ENCODE peak calls at places on chromosomes 12 and 14, in five cellular contexts. One of them, this sample, is unnamed.
A peak's percentile ranks its signal among the peaks of the same experiment; 100 is the strongest.

GRCh38 chr12:43847427-43847826 is 11.5 kb downstream of the TMEM117 start:
- DNase-seq in activated T-cell treated with anti-CD3 and anti-CD28 coated beads for 1 hour: no peak
- DNase-seq in trophoblast cell: peak; percentile 83
- DNase-seq in stimulated activated CD4-positive, alpha-beta T cell treated with anti-CD3 and anti-CD28 coated beads, Interleukin-4, amount 100 ng/mL, for 24 hours: no peak
- DNase-seq in fibroblast of lung: peak; percentile 27
- DNase-seq in this sample: no peak

GRCh38 chr12:130981156-130981789 is 27.6 kb downstream of the ADGRD1 start:
- DNase-seq in trophoblast cell: no peak
- DNase-seq in activated T-cell treated with anti-CD3 and anti-CD28 coated beads for 1 hour: no peak
- DNase-seq in stimulated activated CD4-positive, alpha-beta T cell treated with anti-CD3 and anti-CD28 coated beads, Interleukin-4, amount 100 ng/mL, for 24 hours: no peak
- DNase-seq in fibroblast of lung: peak; percentile 3
- DNase-seq in this sample: no peak

GRCh38 chr14:35742448-35742847 is 66.6 kb downstream of the RALGAPA1 start:
- DNase-seq in fibroblast of lung: no peak
- DNase-seq in trophoblast cell: no peak
- DNase-seq in activated T-cell treated with anti-CD3 and anti-CD28 coated beads for 1 hour: no peak
- DNase-seq in stimulated activated CD4-positive, alpha-beta T cell treated with anti-CD3 and anti-CD28 coated beads, Interleukin-4, amount 100 ng/mL, for 24 hours: no peak
- DNase-seq in this sample: no peak

GRCh38 chr12:93319523-93320045 is 58.1 kb upstream of the NUDT4 start:
- DNase-seq in trophoblast cell: no peak
- DNase-seq in stimulated activated CD4-positive, alpha-beta T cell treated with anti-CD3 and anti-CD28 coated beads, Interleukin-4, amount 100 ng/mL, for 24 hours: no peak
- DNase-seq in activated T-cell treated with anti-CD3 and anti-CD28 coated beads for 1 hour: no peak
- DNase-seq in fibroblast of lung: peak; percentile 74
- DNase-seq in this sample: no peak

GRCh38 chr14:88269816-88270416 is 53.2 kb downstream of the KCNK10 start:
- DNase-seq in fibroblast of lung: no peak
- DNase-seq in trophoblast cell: no peak
- DNase-seq in activated T-cell treated with anti-CD3 and anti-CD28 coated beads for 1 hour: no peak
- DNase-seq in stimulated activated CD4-positive, alpha-beta T cell treated with anti-CD3 and anti-CD28 coated beads, Interleukin-4, amount 100 ng/mL, for 24 hours: no peak
- DNase-seq in this sample: no peak

GRCh38 chr12:125163148-125163547 is 97.9 kb downstream of the AACS start:
- DNase-seq in stimulated activated CD4-positive, alpha-beta T cell treated with anti-CD3 and anti-CD28 coated beads, Interleukin-4, amount 100 ng/mL, for 24 hours: no peak
- DNase-seq in fibroblast of lung: no peak
- DNase-seq in trophoblast cell: no peak
- DNase-seq in activated T-cell treated with anti-CD3 and anti-CD28 coated beads for 1 hour: no peak
- DNase-seq in this sample: no peak

GRCh38 chr12:65570451-65571130 is 253.7 kb upstream of the HMGA2 start:
- DNase-seq in fibroblast of lung: no peak
- DNase-seq in trophoblast cell: no peak
- DNase-seq in activated T-cell treated with anti-CD3 and anti-CD28 coated beads for 1 hour: no peak
- DNase-seq in stimulated activated CD4-positive, alpha-beta T cell treated with anti-CD3 and anti-CD28 coated beads, Interleukin-4, amount 100 ng/mL, for 24 hours: no peak
- DNase-seq in this sample: no peak

GRCh38 chr12:123097521-123098084 is 53.3 kb downstream of the PITPNM2 start:
- DNase-seq in activated T-cell treated with anti-CD3 and anti-CD28 coated beads for 1 hour: no peak
- DNase-seq in trophoblast cell: no peak
- DNase-seq in fibroblast of lung: peak; percentile 81
- DNase-seq in stimulated activated CD4-positive, alpha-beta T cell treated with anti-CD3 and anti-CD28 coated beads, Interleukin-4, amount 100 ng/mL, for 24 hours: no peak
- DNase-seq in this sample: no peak

GRCh38 chr14:59123975-59124374 is 64.5 kb upstream of the DAAM1 start:
- DNase-seq in trophoblast cell: peak; percentile 29
- DNase-seq in fibroblast of lung: peak; percentile 55
- DNase-seq in activated T-cell treated with anti-CD3 and anti-CD28 coated beads for 1 hour: no peak
- DNase-seq in stimulated activated CD4-positive, alpha-beta T cell treated with anti-CD3 and anti-CD28 coated beads, Interleukin-4, amount 100 ng/mL, for 24 hours: no peak
- DNase-seq in this sample: no peak

GRCh38 chr12:52171950-52172512 is 19.8 kb downstream of the KRT80 start:
- DNase-seq in fibroblast of lung: no peak
- DNase-seq in stimulated activated CD4-positive, alpha-beta T cell treated with anti-CD3 and anti-CD28 coated beads, Interleukin-4, amount 100 ng/mL, for 24 hours: no peak
- DNase-seq in activated T-cell treated with anti-CD3 and anti-CD28 coated beads for 1 hour: no peak
- DNase-seq in trophoblast cell: peak; percentile 75
- DNase-seq in this sample: no peak

GRCh38 chr14:24978862-24979724 is 70.9 kb downstream of the STXBP6 start:
- DNase-seq in activated T-cell treated with anti-CD3 and anti-CD28 coated beads for 1 hour: no peak
- DNase-seq in fibroblast of lung: no peak
- DNase-seq in trophoblast cell: no peak
- DNase-seq in stimulated activated CD4-positive, alpha-beta T cell treated with anti-CD3 and anti-CD28 coated beads, Interleukin-4, amount 100 ng/mL, for 24 hours: no peak
- DNase-seq in this sample: no peak

GRCh38 chr14:30195946-30196345 is 268.3 kb upstream of the PRKD1 start:
- DNase-seq in activated T-cell treated with anti-CD3 and anti-CD28 coated beads for 1 hour: no peak
- DNase-seq in stimulated activated CD4-positive, alpha-beta T cell treated with anti-CD3 and anti-CD28 coated beads, Interleukin-4, amount 100 ng/mL, for 24 hours: no peak
- DNase-seq in trophoblast cell: no peak
- DNase-seq in fibroblast of lung: peak; percentile 19
- DNase-seq in this sample: no peak

GRCh38 chr14:104320611-104321086 is 182.3 kb downstream of the KIF26A start:
- DNase-seq in activated T-cell treated with anti-CD3 and anti-CD28 coated beads for 1 hour: no peak
- DNase-seq in fibroblast of lung: no peak
- DNase-seq in stimulated activated CD4-positive, alpha-beta T cell treated with anti-CD3 and anti-CD28 coated beads, Interleukin-4, amount 100 ng/mL, for 24 hours: no peak
- DNase-seq in trophoblast cell: no peak
- DNase-seq in this sample: no peak

GRCh38 chr12:34401659-34402227 is 379.4 kb downstream of the ALG10 start:
- DNase-seq in fibroblast of lung: no peak
- DNase-seq in trophoblast cell: no peak
- DNase-seq in activated T-cell treated with anti-CD3 and anti-CD28 coated beads for 1 hour: no peak
- DNase-seq in stimulated activated CD4-positive, alpha-beta T cell treated with anti-CD3 and anti-CD28 coated beads, Interleukin-4, amount 100 ng/mL, for 24 hours: peak; percentile 2
- DNase-seq in this sample: no peak

GRCh38 chr12:95648990-95649791 is 97.9 kb upstream of the USP44 start:
- DNase-seq in trophoblast cell: peak; percentile 96
- DNase-seq in stimulated activated CD4-positive, alpha-beta T cell treated with anti-CD3 and anti-CD28 coated beads, Interleukin-4, amount 100 ng/mL, for 24 hours: no peak
- DNase-seq in fibroblast of lung: peak; percentile 7
- DNase-seq in activated T-cell treated with anti-CD3 and anti-CD28 coated beads for 1 hour: no peak
- DNase-seq in this sample: no peak

GRCh38 chr12:103560604-103561101 is 26.4 kb upstream of the STAB2 start:
- DNase-seq in fibroblast of lung: peak; percentile 88
- DNase-seq in activated T-cell treated with anti-CD3 and anti-CD28 coated beads for 1 hour: no peak
- DNase-seq in trophoblast cell: peak; percentile 98
- DNase-seq in stimulated activated CD4-positive, alpha-beta T cell treated with anti-CD3 and anti-CD28 coated beads, Interleukin-4, amount 100 ng/mL, for 24 hours: no peak
- DNase-seq in this sample: no peak

GRCh38 chr12:80400591-80400991 is 43.4 kb upstream of the PTPRQ start:
- DNase-seq in fibroblast of lung: peak; percentile 34
- DNase-seq in stimulated activated CD4-positive, alpha-beta T cell treated with anti-CD3 and anti-CD28 coated beads, Interleukin-4, amount 100 ng/mL, for 24 hours: no peak
- DNase-seq in trophoblast cell: no peak
- DNase-seq in activated T-cell treated with anti-CD3 and anti-CD28 coated beads for 1 hour: no peak
- DNase-seq in this sample: no peak